ENCODE peak calls at places on chromosomes 6 and 20, in four cellular contexts. One of them, this sample, is unnamed.

GRCh38 chr6:6003334-6004146 is 3.2 kb downstream of the NRN1 start:
- DNase-seq in heart left ventricle: peak; percentile 44
- DNase-seq in sigmoid colon: no peak
- DNase-seq in K562: no peak
- DNase-seq in this sample: no peak

GRCh38 chr20:40692240-40693011 is 3.4 kb upstream of the MAFB start:
- DNase-seq in K562: no peak
- DNase-seq in sigmoid colon: no peak
- DNase-seq in heart left ventricle: no peak
- DNase-seq in this sample: no peak

GRCh38 chr20:45049904-45050471 is 50.9 kb downstream of the KCNS1 start:
- DNase-seq in K562: no peak
- DNase-seq in sigmoid colon: no peak
- DNase-seq in heart left ventricle: no peak
- DNase-seq in this sample: no peak

GRCh38 chr20:13102689-13103088 is 93.9 kb downstream of the SPTLC3 start:
- DNase-seq in sigmoid colon: no peak
- DNase-seq in heart left ventricle: no peak
- DNase-seq in K562: no peak
- DNase-seq in this sample: no peak

GRCh38 chr6:166235666-166236292 is 68.1 kb upstream of the TBXT start:
- DNase-seq in K562: no peak
- DNase-seq in heart left ventricle: no peak
- DNase-seq in sigmoid colon: no peak
- DNase-seq in this sample: no peak

GRCh38 chr6:47321582-47321981 is 11.9 kb upstream of the TNFRSF21 start:
- DNase-seq in heart left ventricle: no peak
- DNase-seq in sigmoid colon: no peak
- DNase-seq in K562: no peak
- DNase-seq in this sample: no peak

GRCh38 chr6:167569879-167570278 is 245.0 kb downstream of the TTLL2 start:
- DNase-seq in K562: no peak
- DNase-seq in heart left ventricle: no peak
- DNase-seq in sigmoid colon: peak; percentile 52
- DNase-seq in this sample: no peak

GRCh38 chr6:100435299-100435698 is 29.4 kb downstream of the SIM1 start:
- DNase-seq in heart left ventricle: no peak
- DNase-seq in K562: no peak
- DNase-seq in sigmoid colon: no peak
- DNase-seq in this sample: no peak

GRCh38 chr20:33233129-33233774 is 2.5 kb upstream of the BPIFA1 start:
- DNase-seq in sigmoid colon: no peak
- DNase-seq in K562: no peak
- DNase-seq in heart left ventricle: no peak
- DNase-seq in this sample: no peak

GRCh38 chr6:163260111-163260895 is 154.2 kb upstream of the QKI start:
- DNase-seq in heart left ventricle: peak; percentile 66
- DNase-seq in sigmoid colon: no peak
- DNase-seq in K562: no peak
- DNase-seq in this sample: no peak

GRCh38 chr6:163170294-163170883 is 244.1 kb upstream of the QKI start:
- DNase-seq in sigmoid colon: no peak
- DNase-seq in heart left ventricle: no peak
- DNase-seq in K562: peak; percentile 88
- DNase-seq in this sample: no peak

GRCh38 chr6:109977791-109978173 is 329 bp upstream of the GPR6 start:
- DNase-seq in sigmoid colon: no peak
- DNase-seq in K562: no peak
- DNase-seq in heart left ventricle: no peak
- DNase-seq in this sample: no peak

GRCh38 chr20:856361-856775 is 22.9 kb downstream of the FAM110A start:
- DNase-seq in K562: no peak
- DNase-seq in heart left ventricle: no peak
- DNase-seq in sigmoid colon: no peak
- DNase-seq in this sample: no peak

GRCh38 chr6:10749734-10750133 is 2.1 kb downstream of the TMEM14B start:
- DNase-seq in sigmoid colon: peak; percentile 12
- DNase-seq in K562: no peak
- DNase-seq in heart left ventricle: no peak
- DNase-seq in this sample: no peak

GRCh38 chr6:117550618-117551242 is 51.6 kb downstream of the GOPC start:
- DNase-seq in heart left ventricle: no peak
- DNase-seq in sigmoid colon: no peak
- DNase-seq in K562: no peak
- DNase-seq in this sample: no peak

GRCh38 chr6:111888928-111889696 is 15.9 kb upstream of the FYN start:
- DNase-seq in K562: no peak
- DNase-seq in heart left ventricle: no peak
- DNase-seq in sigmoid colon: no peak
- DNase-seq in this sample: peak; percentile 19

GRCh38 chr6:84220809-84221409 is 6.5 kb downstream of the CEP162 start:
- DNase-seq in heart left ventricle: no peak
- DNase-seq in K562: peak; percentile 16
- DNase-seq in sigmoid colon: no peak
- DNase-seq in this sample: no peak

GRCh38 chr20:889932-890463 is 26.1 kb downstream of the ANGPT4 start:
- DNase-seq in K562: no peak
- DNase-seq in sigmoid colon: no peak
- DNase-seq in heart left ventricle: no peak
- DNase-seq in this sample: no peak

GRCh38 chr6:166598441-166599138 is 12.1 kb upstream of the RAMACL start:
- DNase-seq in heart left ventricle: peak; percentile 62
- DNase-seq in K562: no peak
- DNase-seq in sigmoid colon: peak; percentile 84
- DNase-seq in this sample: no peak

GRCh38 chr6:95280690-95281273 is 296.6 kb upstream of the MANEA start:
- DNase-seq in K562: peak; percentile 6
- DNase-seq in sigmoid colon: no peak
- DNase-seq in heart left ventricle: no peak
- DNase-seq in this sample: no peak

GRCh38 chr6:39865011-39865888 is 69.0 kb downstream of the MOCS1 start:
- DNase-seq in K562: peak; percentile 85
- DNase-seq in sigmoid colon: peak; percentile 84
- DNase-seq in heart left ventricle: peak; percentile 73
- DNase-seq in this sample: peak; percentile 90

GRCh38 chr20:4401601-4402000 is 320.1 kb upstream of the PRND start:
- DNase-seq in K562: no peak
- DNase-seq in sigmoid colon: no peak
- DNase-seq in heart left ventricle: no peak
- DNase-seq in this sample: no peak

GRCh38 chr20:37337208-37337955 is 8.6 kb upstream of the SRC start:
- DNase-seq in sigmoid colon: no peak
- DNase-seq in heart left ventricle: no peak
- DNase-seq in K562: no peak
- DNase-seq in this sample: no peak

GRCh38 chr6:95923518-95923917 is 92.3 kb upstream of the FUT9 start:
- DNase-seq in sigmoid colon: no peak
- DNase-seq in heart left ventricle: no peak
- DNase-seq in K562: peak; percentile 12
- DNase-seq in this sample: peak; percentile 20

GRCh38 chr6:147675281-147675680 is 166.8 kb downstream of the SAMD5 start:
- DNase-seq in heart left ventricle: no peak
- DNase-seq in K562: no peak
- DNase-seq in sigmoid colon: no peak
- DNase-seq in this sample: no peak

GRCh38 chr20:50138479-50139393 is 14.8 kb downstream of the PEDS1 start:
- DNase-seq in K562: no peak
- DNase-seq in sigmoid colon: no peak
- DNase-seq in heart left ventricle: peak; percentile 49
- DNase-seq in this sample: peak; percentile 52
- TF ChIP-seq CTCF in K562: no peak
- TF ChIP-seq CTCF in sigmoid colon: no peak
- TF ChIP-seq CTCF in heart left ventricle: no peak
- TF ChIP-seq CTCF in this sample: no peak

GRCh38 chr20:15332711-15333160 is 995.3 kb upstream of the FLRT3 start:
- DNase-seq in heart left ventricle: no peak
- DNase-seq in sigmoid colon: no peak
- DNase-seq in K562: no peak
- DNase-seq in this sample: no peak
- H3K4me1 ChIP-seq in heart left ventricle: no peaks in the 10 kb centered on the region
- H3K4me1 ChIP-seq in sigmoid colon: no peaks in the 10 kb centered on the region
- H3K4me1 ChIP-seq in K562: no peaks in the 10 kb centered on the region
- H3K4me1 ChIP-seq in this sample: no peaks in the 10 kb centered on the region

DNA sequence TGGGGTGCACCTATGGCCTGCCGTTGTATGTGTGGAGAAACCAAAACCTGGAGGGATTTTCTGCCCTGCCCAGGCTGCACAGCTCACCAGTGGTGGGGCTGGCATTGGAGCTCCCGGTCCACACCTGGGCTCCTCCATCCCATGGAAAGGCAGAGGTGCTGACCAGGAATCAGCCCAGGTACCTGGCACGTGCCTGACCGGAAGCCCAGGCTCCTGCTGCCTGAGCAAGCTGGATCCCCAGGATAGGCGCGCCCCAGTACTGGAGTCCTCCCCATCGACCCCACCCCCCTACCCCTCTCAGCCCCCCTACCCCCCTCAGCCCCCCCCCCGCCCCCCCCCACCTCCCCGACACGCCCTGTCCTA is 39.9 kb upstream of the HMGA1 start:
- DNase-seq in K562: peak; percentile 46
- DNase-seq in sigmoid colon: no peak
- DNase-seq in heart left ventricle: no peak
- DNase-seq in this sample: no peak
- TF ChIP-seq POLR2A in K562: no peak
- TF ChIP-seq POLR2A in sigmoid colon: no peak
- TF ChIP-seq POLR2A in heart left ventricle: no peak
- TF ChIP-seq POLR2A in this sample: no peak

DNA sequence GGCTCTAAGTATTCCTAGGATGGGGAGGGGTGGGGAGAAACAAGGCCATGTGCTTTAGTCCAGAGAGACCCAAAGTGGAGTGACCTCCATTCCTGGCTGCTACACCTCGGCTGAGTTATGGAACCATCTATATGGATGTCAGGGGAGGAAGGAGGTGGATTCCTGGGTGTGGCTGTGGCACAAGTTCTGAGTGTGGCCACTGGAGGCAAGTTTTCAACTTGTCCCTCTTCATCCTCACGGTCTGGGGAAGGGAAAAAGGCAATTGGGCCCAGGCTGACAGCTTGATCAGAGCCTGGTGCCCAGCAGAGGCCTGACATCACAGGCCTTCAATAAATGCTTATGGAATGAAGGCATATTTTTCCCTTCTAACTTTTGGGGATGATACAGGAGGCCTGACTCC is 2.0 kb upstream of the ITPR3 start:
- DNase-seq in heart left ventricle: no peak
- DNase-seq in K562: peak; percentile 54
- DNase-seq in sigmoid colon: no peak
- DNase-seq in this sample: no peak
- TF ChIP-seq CTCF in heart left ventricle: no peak
- TF ChIP-seq CTCF in K562: no peak
- TF ChIP-seq CTCF in sigmoid colon: no peak
- TF ChIP-seq CTCF in this sample: no peak

This sample was measured in adrenal gland.